ENCODE peak calls at places on chromosomes 3 and 15, in eight cellular contexts. M, C, K, V, T, X, H and L are unnamed samples.

GRCh38 chr15:56207711-56208110 is 36.0 kb downstream of the RFX7 start:
- DNase-seq in K (no peak), M (peak; percentile 44), C (no peak), H (no peak), X (no peak), V (no peak), T (no peak), L (no peak)

GRCh38 chr3:10945683-10946287 is 46.8 kb upstream of the SLC6A1 start:
- DNase-seq in C (peak; percentile 65), X (peak; percentile 92), M (peak; percentile 21), H (peak; percentile 62), K (peak; percentile 69), V (peak; percentile 61), T (peak; percentile 21), L (peak; percentile 82)

GRCh38 chr3:140387244-140387643 is 290.6 kb upstream of the TRIM42 start:
- DNase-seq in X (no peak), M (no peak), T (no peak), V (no peak), H (no peak), K (no peak), C (no peak), L (no peak)

GRCh38 chr3:183328164-183328563 is 75.1 kb downstream of the B3GNT5 start:
- DNase-seq in V (no peak), K (no peak), C (no peak), M (no peak), H (no peak), T (no peak), X (no peak), L (no peak)

GRCh38 chr15:80694624-80695098 is 449 bp upstream of the ABHD17C start:
- DNase-seq in M (peak; percentile 48), K (peak; percentile 38), V (peak; percentile 31), X (no peak), H (peak; percentile 63), C (peak; percentile 63), T (peak; percentile 5), L (peak; percentile 74)

GRCh38 chr3:14943042-14943441 is 4.3 kb upstream of the NR2C2 start:
- DNase-seq in K (no peak), H (no peak), T (no peak), C (no peak), X (no peak), V (no peak), M (no peak), L (no peak)

GRCh38 chr3:54895613-54896012 is 32.2 kb downstream of the LRTM1 start:
- DNase-seq in C (no peak), T (no peak), V (no peak), M (no peak), X (no peak), K (no peak), H (no peak), L (no peak)

GRCh38 chr3:101941253-101942039 is 92.1 kb downstream of the NFKBIZ start:
- DNase-seq in H (no peak), C (peak; percentile 87), M (peak; percentile 80), X (no peak), T (no peak), V (no peak), K (no peak), L (no peak)

GRCh38 chr3:84318273-84318809 is 640.4 kb upstream of the CADM2 start:
- DNase-seq in K (no peak), C (no peak), T (no peak), V (no peak), X (no peak), M (no peak), H (no peak), L (no peak)

GRCh38 chr15:54518145-54518941 is 540.1 kb downstream of the UNC13C start:
- DNase-seq in K (no peak), C (no peak), T (no peak), M (no peak), H (no peak), X (no peak), V (no peak), L (no peak)

DNA sequence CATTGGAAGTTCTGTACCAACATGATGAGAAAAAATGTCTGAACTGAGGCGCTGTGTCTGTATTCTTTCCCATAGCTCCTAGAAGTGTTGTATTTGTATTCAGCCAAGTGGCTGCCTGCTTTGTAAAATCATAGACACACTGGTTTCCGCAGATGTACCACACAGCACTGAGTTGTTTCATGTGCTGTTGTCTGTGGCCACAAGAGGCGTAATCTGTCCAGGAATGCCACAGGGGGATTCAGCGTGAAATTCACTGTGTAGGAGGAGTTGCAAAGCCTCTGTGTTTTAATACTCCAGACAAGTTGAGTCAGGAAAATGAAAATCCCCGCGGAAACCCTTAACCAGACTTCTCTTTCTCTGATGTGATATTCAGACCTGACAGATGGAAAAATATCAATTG is 462.2 kb downstream of the NSUN3 start:
- DNase-seq in H (no peak), C (peak; percentile 39), T (no peak), X (no peak), V (peak; percentile 36), M (peak; percentile 29), K (no peak), L (no peak)
- TF ChIP-seq CTCF in H (peak; percentile 55), C (peak; percentile 45), T (no peak), X (peak; percentile 8), V (peak; percentile 47), M (peak; percentile 54), K (peak; percentile 54), L (peak; percentile 27)

GRCh38 chr3:112460519-112460918 is 38.8 kb downstream of the BTLA start:
- DNase-seq in K (no peak), T (no peak), M (no peak), V (no peak), C (no peak), H (no peak), X (no peak), L (no peak)

GRCh38 chr3:112454098-112454884 is 45.0 kb downstream of the BTLA start:
- DNase-seq in H (no peak), M (no peak), T (no peak), K (no peak), X (no peak), V (no peak), C (peak; percentile 37), L (no peak)

GRCh38 chr3:112459750-112460149 is 39.5 kb downstream of the BTLA start:
- DNase-seq in K (no peak), X (no peak), H (no peak), T (no peak), M (no peak), C (no peak), V (no peak), L (no peak)

GRCh38 chr3:112456147-112456546 is 43.1 kb downstream of the BTLA start:
- DNase-seq in M (no peak), C (no peak), H (no peak), V (no peak), K (no peak), X (no peak), T (no peak), L (no peak)
- H3K27ac ChIP-seq in M (no peak overlapping the region), C (no peak overlapping the region), H (no peak overlapping the region), V (no peak overlapping the region), K (no peak overlapping the region), X (no peak overlapping the region), T (no peak overlapping the region), L (no peak overlapping the region)

GRCh38 chr15:99857836-99858235 is 124.6 kb upstream of the LYSMD4 start:
- DNase-seq in T (no peak), H (no peak), V (no peak), M (no peak), C (no peak), K (no peak), X (no peak), L (no peak)
- H3K4me1 ChIP-seq in T (no peaks in the 10 kb centered on the region), H (no peaks in the 10 kb centered on the region), V (no peaks in the 10 kb centered on the region), M (no peaks in the 10 kb centered on the region), C (no peaks in the 10 kb centered on the region), K (no peaks in the 10 kb centered on the region), X (no peaks in the 10 kb centered on the region), L (no peaks in the 10 kb centered on the region)

DNA sequence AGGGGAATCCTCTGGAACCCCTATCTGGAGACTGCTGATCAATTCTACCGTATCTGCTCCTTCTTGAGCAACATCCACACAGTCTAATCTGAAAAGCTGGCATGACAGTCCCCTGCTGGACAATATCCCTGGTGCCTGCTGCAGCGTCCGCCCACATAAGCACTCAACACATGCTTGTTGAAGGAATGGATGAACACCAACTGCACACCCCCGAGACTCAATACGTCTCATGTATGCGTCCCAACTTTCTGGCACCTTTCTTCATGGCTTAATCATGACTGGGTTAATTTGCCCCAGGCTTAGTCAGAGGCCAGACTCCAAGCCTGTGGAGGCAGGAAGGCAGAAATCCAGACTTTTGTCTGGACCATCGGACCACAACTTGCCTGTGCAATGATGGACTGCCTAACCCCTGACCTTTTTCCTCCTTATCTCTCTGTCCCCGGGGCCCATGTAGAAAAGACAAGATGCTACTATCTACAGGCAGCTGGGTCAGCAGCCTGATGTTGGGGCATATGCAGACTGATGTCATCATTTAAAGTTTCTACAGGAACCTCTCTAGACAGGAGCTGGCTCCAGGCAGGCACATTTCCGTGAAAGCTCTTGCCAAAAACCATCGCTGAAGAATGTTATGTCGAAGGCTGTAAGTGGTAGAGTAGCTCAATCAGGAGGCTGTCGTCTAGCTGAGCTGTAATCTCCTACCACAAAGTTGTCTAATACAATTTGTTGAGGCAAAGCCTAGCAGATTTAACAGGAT is 114.1 kb upstream of the TPM1 start:
- DNase-seq in V (peak; percentile 58), X (peak; percentile 60), C (peak; percentile 93), K (no peak), M (peak; percentile 100), T (no peak), H (no peak), L (no peak)
- TF ChIP-seq CTCF in V (peak; percentile 42), X (peak; percentile 71), C (peak; percentile 26), K (peak; percentile 37), M (peak; percentile 23), T (no peak), H (peak; percentile 36), L (no peak)

GRCh38 chr3:177729939-177730700 is 532.8 kb upstream of the TBL1XR1 start:
- DNase-seq in H (no peak), X (peak; percentile 42), K (peak; percentile 41), T (no peak), V (peak; percentile 78), C (peak; percentile 39), M (peak; percentile 74), L (no peak)
- H3K27ac ChIP-seq in H (no peak overlapping the region), X (peak overlapping the region; percentile 74), K (peak overlapping the region; percentile 59), T (no peak overlapping the region), V (peak overlapping the region; percentile 14), C (no peak overlapping the region), M (no peak overlapping the region), L (peak overlapping the region; percentile 4)

DNA sequence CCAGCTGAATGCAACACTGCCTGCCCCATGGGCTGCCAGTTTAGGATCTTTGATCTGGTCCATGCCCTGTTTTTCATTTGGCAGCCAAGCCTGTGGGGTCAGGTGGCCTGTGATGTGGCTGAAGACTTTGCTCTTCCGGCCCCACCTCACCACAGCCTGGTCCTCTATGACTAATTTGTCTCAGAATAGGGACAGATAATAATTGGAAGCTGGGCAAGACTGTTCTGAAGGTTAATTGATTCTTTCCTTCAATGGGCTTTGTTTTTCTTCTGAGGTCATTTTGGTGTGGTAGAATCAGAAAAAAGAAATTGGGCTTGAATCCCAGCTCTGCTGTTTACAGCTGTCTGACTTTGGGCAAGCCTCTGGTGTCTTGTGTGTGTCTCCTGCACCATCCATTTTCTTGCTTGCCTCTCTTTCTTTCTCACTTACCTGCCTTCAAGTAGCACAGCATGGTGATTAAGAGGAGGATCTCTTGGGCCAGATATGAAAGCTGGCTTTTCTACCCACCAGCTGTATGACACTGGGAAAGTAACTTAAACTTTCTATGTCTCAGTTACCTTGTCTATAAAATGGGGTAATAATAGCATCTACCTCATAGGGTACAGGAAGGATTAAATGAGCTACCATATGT is 24.2 kb downstream of the ABHD2 start:
- DNase-seq in X (no peak), K (no peak), V (peak; percentile 54), H (peak; percentile 87), C (peak; percentile 17), T (no peak), M (peak; percentile 83), L (no peak)
- H3K4me1 ChIP-seq in X (peaks cover 14% of the 10 kb centered on the region), K (peaks cover 95% of the 10 kb centered on the region), V (peaks cover 62% of the 10 kb centered on the region), H (peaks cover 17% of the 10 kb centered on the region), C (peaks cover 88% of the 10 kb centered on the region), T (peaks cover 9% of the 10 kb centered on the region), M (peaks cover 7% of the 10 kb centered on the region), L (peaks cover 36% of the 10 kb centered on the region)